ENCODE peak calls at places on chromosomes 11 and 22, in eight cellular contexts. One of them, this sample, is unnamed. For H3K4me1, the result is how much of the 10 kb centered on the place peaks cover.

GRCh38 chr11:71171576-71171975 is 80.8 kb downstream of the SHANK2 start:
- DNase-seq in kidney: peak
- DNase-seq in mucosa of descending colon: no peak
- DNase-seq in colonic mucosa: no peak
- DNase-seq in transverse colon: no peak
- DNase-seq in psoas muscle: no peak
- DNase-seq in Caco-2: no peak
- DNase-seq in heart left ventricle: no peak
- DNase-seq in this sample: no peak

GRCh38 chr22:50307891-50308596 is 598 bp upstream of the PLXNB2 start:
- DNase-seq in heart left ventricle: no peak
- DNase-seq in Caco-2: no peak
- DNase-seq in mucosa of descending colon: peak
- DNase-seq in kidney: peak
- DNase-seq in transverse colon: no peak
- DNase-seq in psoas muscle: peak
- DNase-seq in colonic mucosa: peak
- DNase-seq in this sample: no peak

GRCh38 chr22:20953668-20954500 is 13.2 kb upstream of the AIFM3 start:
- DNase-seq in Caco-2: no peak
- DNase-seq in mucosa of descending colon: peak
- DNase-seq in transverse colon: no peak
- DNase-seq in kidney: no peak
- DNase-seq in colonic mucosa: no peak
- DNase-seq in psoas muscle: no peak
- DNase-seq in heart left ventricle: no peak
- DNase-seq in this sample: no peak

GRCh38 chr11:70524096-70524922 is 126.0 kb downstream of the CTTN start:
- DNase-seq in heart left ventricle: peak
- DNase-seq in transverse colon: no peak
- DNase-seq in Caco-2: no peak
- DNase-seq in psoas muscle: peak
- DNase-seq in mucosa of descending colon: peak
- DNase-seq in colonic mucosa: no peak
- DNase-seq in kidney: peak
- DNase-seq in this sample: no peak

GRCh38 chr22:19765477-19766234 is 5.1 kb downstream of the TBX1 start:
- DNase-seq in Caco-2: no peak
- DNase-seq in colonic mucosa: no peak
- DNase-seq in psoas muscle: no peak
- DNase-seq in heart left ventricle: no peak
- DNase-seq in transverse colon: no peak
- DNase-seq in kidney: no peak
- DNase-seq in mucosa of descending colon: peak
- DNase-seq in this sample: no peak

GRCh38 chr22:27474711-27475547 is 326.6 kb downstream of the MN1 start:
- DNase-seq in heart left ventricle: no peak
- DNase-seq in colonic mucosa: no peak
- DNase-seq in psoas muscle: no peak
- DNase-seq in mucosa of descending colon: no peak
- DNase-seq in Caco-2: peak
- DNase-seq in transverse colon: no peak
- DNase-seq in kidney: no peak
- DNase-seq in this sample: no peak

GRCh38 chr11:720642-721346 is 14.8 kb downstream of the EPS8L2 start:
- DNase-seq in kidney: no peak
- DNase-seq in psoas muscle: no peak
- DNase-seq in transverse colon: peak
- DNase-seq in Caco-2: no peak
- DNase-seq in mucosa of descending colon: peak
- DNase-seq in colonic mucosa: peak
- DNase-seq in heart left ventricle: peak
- DNase-seq in this sample: no peak

GRCh38 chr11:127017482-127017881 is 16.9 kb upstream of the KIRREL3 start:
- DNase-seq in Caco-2: peak
- DNase-seq in kidney: no peak
- DNase-seq in transverse colon: no peak
- DNase-seq in mucosa of descending colon: no peak
- DNase-seq in psoas muscle: no peak
- DNase-seq in heart left ventricle: no peak
- DNase-seq in colonic mucosa: no peak
- DNase-seq in this sample: no peak

GRCh38 chr11:14417975-14418374 is 59.0 kb upstream of the RRAS2 start:
- DNase-seq in kidney: no peak
- DNase-seq in mucosa of descending colon: no peak
- DNase-seq in transverse colon: no peak
- DNase-seq in colonic mucosa: no peak
- DNase-seq in heart left ventricle: no peak
- DNase-seq in Caco-2: no peak
- DNase-seq in psoas muscle: no peak
- DNase-seq in this sample: no peak

GRCh38 chr22:49090853-49091135 is 736.9 kb downstream of the BRD1 start:
- DNase-seq in Caco-2: no peak
- DNase-seq in colonic mucosa: no peak
- DNase-seq in kidney: no peak
- DNase-seq in heart left ventricle: no peak
- DNase-seq in psoas muscle: peak
- DNase-seq in mucosa of descending colon: no peak
- DNase-seq in transverse colon: no peak
- DNase-seq in this sample: no peak

GRCh38 chr22:26428515-26429457 is at the start of gene ASPHD2:
- DNase-seq in mucosa of descending colon: peak
- DNase-seq in colonic mucosa: peak
- DNase-seq in psoas muscle: peak
- DNase-seq in kidney: peak
- DNase-seq in Caco-2: peak
- DNase-seq in transverse colon: peak
- DNase-seq in heart left ventricle: peak
- DNase-seq in this sample: peak

GRCh38 chr11:122367809-122368231 is 251.8 kb upstream of the BLID start:
- DNase-seq in mucosa of descending colon: no peak
- DNase-seq in heart left ventricle: peak
- DNase-seq in transverse colon: no peak
- DNase-seq in Caco-2: peak
- DNase-seq in colonic mucosa: no peak
- DNase-seq in kidney: no peak
- DNase-seq in psoas muscle: no peak
- DNase-seq in this sample: peak

GRCh38 chr11:23704183-23704582 is 792.7 kb upstream of the LUZP2 start:
- DNase-seq in Caco-2: no peak
- DNase-seq in colonic mucosa: no peak
- DNase-seq in psoas muscle: no peak
- DNase-seq in transverse colon: no peak
- DNase-seq in kidney: no peak
- DNase-seq in heart left ventricle: no peak
- DNase-seq in mucosa of descending colon: no peak
- DNase-seq in this sample: no peak

GRCh38 chr11:88666364-88666763 is 328.8 kb upstream of the CTSC start:
- DNase-seq in kidney: no peak
- DNase-seq in Caco-2: no peak
- DNase-seq in mucosa of descending colon: no peak
- DNase-seq in psoas muscle: no peak
- DNase-seq in transverse colon: peak
- DNase-seq in colonic mucosa: peak
- DNase-seq in heart left ventricle: no peak
- DNase-seq in this sample: no peak

GRCh38 chr11:75562836-75563484 is 907 bp downstream of the SERPINH1 start:
- DNase-seq in Caco-2: peak
- DNase-seq in colonic mucosa: no peak
- DNase-seq in heart left ventricle: peak
- DNase-seq in transverse colon: peak
- DNase-seq in psoas muscle: peak
- DNase-seq in kidney: no peak
- DNase-seq in mucosa of descending colon: no peak
- DNase-seq in this sample: no peak

GRCh38 chr11:125902927-125903752 is at the start of gene PUS3:
- DNase-seq in mucosa of descending colon: peak
- DNase-seq in Caco-2: peak
- DNase-seq in transverse colon: peak
- DNase-seq in colonic mucosa: peak
- DNase-seq in kidney: peak
- DNase-seq in psoas muscle: peak
- DNase-seq in heart left ventricle: peak
- DNase-seq in this sample: peak

GRCh38 chr11:63682045-63682915 is 980 bp downstream of the RTN3 start:
- DNase-seq in Caco-2: no peak
- DNase-seq in colonic mucosa: peak
- DNase-seq in psoas muscle: no peak
- DNase-seq in heart left ventricle: no peak
- DNase-seq in kidney: no peak
- DNase-seq in mucosa of descending colon: peak
- DNase-seq in transverse colon: peak
- DNase-seq in this sample: no peak

GRCh38 chr11:85758026-85758425 is 52.9 kb downstream of the SYTL2 start:
- DNase-seq in transverse colon: no peak
- DNase-seq in colonic mucosa: no peak
- DNase-seq in psoas muscle: no peak
- DNase-seq in Caco-2: no peak
- DNase-seq in kidney: no peak
- DNase-seq in mucosa of descending colon: no peak
- DNase-seq in heart left ventricle: no peak
- DNase-seq in this sample: no peak

GRCh38 chr11:15189646-15190365 is 75.1 kb downstream of the INSC start:
- DNase-seq in colonic mucosa: no peak
- DNase-seq in mucosa of descending colon: no peak
- DNase-seq in kidney: no peak
- DNase-seq in transverse colon: no peak
- DNase-seq in heart left ventricle: no peak
- DNase-seq in psoas muscle: no peak
- DNase-seq in Caco-2: no peak
- DNase-seq in this sample: no peak

GRCh38 chr22:44906999-44907644 is 102.7 kb downstream of the PHF21B start:
- DNase-seq in Caco-2: no peak
- DNase-seq in heart left ventricle: no peak
- DNase-seq in psoas muscle: no peak
- DNase-seq in colonic mucosa: no peak
- DNase-seq in kidney: peak
- DNase-seq in mucosa of descending colon: no peak
- DNase-seq in transverse colon: no peak
- DNase-seq in this sample: no peak

GRCh38 chr11:134020598-134020997 is 48.3 kb upstream of the JAM3 start:
- DNase-seq in heart left ventricle: no peak
- DNase-seq in psoas muscle: peak
- DNase-seq in colonic mucosa: no peak
- DNase-seq in Caco-2: no peak
- DNase-seq in transverse colon: no peak
- DNase-seq in kidney: no peak
- DNase-seq in mucosa of descending colon: no peak
- DNase-seq in this sample: no peak

GRCh38 chr11:69977951-69978350 is 100.2 kb upstream of the ANO1 start:
- DNase-seq in Caco-2: no peak
- DNase-seq in colonic mucosa: no peak
- DNase-seq in heart left ventricle: no peak
- DNase-seq in transverse colon: no peak
- DNase-seq in kidney: peak
- DNase-seq in mucosa of descending colon: no peak
- DNase-seq in psoas muscle: no peak
- DNase-seq in this sample: no peak

DNA sequence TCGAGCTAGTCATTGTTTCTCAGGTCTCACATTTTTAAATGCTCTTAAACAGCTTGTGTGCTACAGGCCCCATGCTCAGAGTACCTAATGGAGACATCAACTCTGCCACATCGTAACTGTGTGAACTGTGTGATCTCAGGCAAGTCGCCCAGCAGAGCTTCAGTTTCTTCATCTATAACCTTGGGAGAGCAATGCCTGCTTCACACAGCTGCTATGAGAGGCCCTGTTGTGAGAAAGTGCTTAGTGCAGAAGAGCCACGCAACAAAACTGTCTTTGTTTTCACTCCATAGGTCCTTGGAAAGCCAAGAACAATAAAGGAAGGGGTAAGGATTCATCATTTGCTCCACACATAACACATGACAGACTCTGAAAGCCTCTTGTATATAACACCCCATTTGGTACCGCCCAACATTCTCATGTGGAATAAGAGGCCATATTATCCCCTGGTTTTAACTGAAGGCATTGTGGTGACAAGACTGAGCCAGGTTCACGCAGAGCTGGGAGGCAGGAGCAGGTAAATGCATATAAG is 231.9 kb upstream of the ISX start:
- DNase-seq in kidney: no peak
- DNase-seq in mucosa of descending colon: no peak
- DNase-seq in heart left ventricle: no peak
- DNase-seq in colonic mucosa: no peak
- DNase-seq in psoas muscle: no peak
- DNase-seq in transverse colon: no peak
- DNase-seq in Caco-2: no peak
- DNase-seq in this sample: no peak
- TF ChIP-seq CTCF in kidney: no peak
- TF ChIP-seq CTCF in mucosa of descending colon: no peak
- TF ChIP-seq CTCF in heart left ventricle: no peak
- TF ChIP-seq CTCF in colonic mucosa: no peak
- TF ChIP-seq CTCF in psoas muscle: no peak
- TF ChIP-seq CTCF in transverse colon: no peak
- TF ChIP-seq CTCF in Caco-2: no peak
- TF ChIP-seq CTCF in this sample: no peak

DNA sequence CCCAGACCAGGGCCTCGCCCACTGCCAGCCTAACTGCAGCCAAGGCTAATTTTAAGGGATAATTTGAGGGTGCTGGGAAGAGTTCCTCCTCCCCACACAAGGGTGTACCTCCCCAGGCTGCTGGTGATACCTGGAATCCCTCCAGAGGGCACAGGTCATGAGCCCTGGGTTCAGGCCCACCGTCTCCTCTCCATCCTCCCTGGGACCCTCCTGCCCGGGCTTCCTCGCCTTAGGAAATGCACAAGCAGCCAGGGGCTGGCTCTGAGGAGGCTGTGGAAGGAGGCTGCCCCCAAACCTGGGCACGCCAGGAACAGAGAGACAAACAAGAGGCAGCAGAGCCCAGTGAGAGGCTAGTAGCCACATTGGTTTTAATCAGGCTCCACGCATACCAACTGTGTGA is 16.6 kb upstream of the TSKU start:
- DNase-seq in transverse colon: no peak
- DNase-seq in colonic mucosa: no peak
- DNase-seq in heart left ventricle: no peak
- DNase-seq in mucosa of descending colon: no peak
- DNase-seq in kidney: no peak
- DNase-seq in psoas muscle: no peak
- DNase-seq in Caco-2: no peak
- DNase-seq in this sample: no peak
- H3K4me1 ChIP-seq in transverse colon: half or more
- H3K4me1 ChIP-seq in colonic mucosa: under half
- H3K4me1 ChIP-seq in heart left ventricle: under half
- H3K4me1 ChIP-seq in mucosa of descending colon: under half
- H3K4me1 ChIP-seq in kidney: under half
- H3K4me1 ChIP-seq in psoas muscle: under half
- H3K4me1 ChIP-seq in Caco-2: under half
- H3K4me1 ChIP-seq in this sample: under half

GRCh38 chr11:60251485-60252207 is 8.7 kb upstream of the MS4A4E start:
- DNase-seq in kidney: no peak
- DNase-seq in mucosa of descending colon: no peak
- DNase-seq in Caco-2: peak
- DNase-seq in transverse colon: no peak
- DNase-seq in psoas muscle: no peak
- DNase-seq in heart left ventricle: no peak
- DNase-seq in colonic mucosa: no peak
- DNase-seq in this sample: no peak
- TF ChIP-seq CTCF in kidney: no peak
- TF ChIP-seq CTCF in mucosa of descending colon: no peak
- TF ChIP-seq CTCF in Caco-2: peak
- TF ChIP-seq CTCF in transverse colon: peak
- TF ChIP-seq CTCF in psoas muscle: peak
- TF ChIP-seq CTCF in heart left ventricle: peak
- TF ChIP-seq CTCF in colonic mucosa: peak
- TF ChIP-seq CTCF in this sample: no peak

GRCh38 chr11:120707098-120707497 is 195.6 kb downstream of the GRIK4 start:
- DNase-seq in psoas muscle: no peak
- DNase-seq in Caco-2: no peak
- DNase-seq in colonic mucosa: no peak
- DNase-seq in kidney: no peak
- DNase-seq in mucosa of descending colon: no peak
- DNase-seq in heart left ventricle: no peak
- DNase-seq in transverse colon: no peak
- DNase-seq in this sample: no peak
- H3K4me1 ChIP-seq in psoas muscle: under half
- H3K4me1 ChIP-seq in Caco-2: under half
- H3K4me1 ChIP-seq in colonic mucosa: under half
- H3K4me1 ChIP-seq in kidney: under half
- H3K4me1 ChIP-seq in mucosa of descending colon: under half
- H3K4me1 ChIP-seq in heart left ventricle: under half
- H3K4me1 ChIP-seq in transverse colon: under half
- H3K4me1 ChIP-seq in this sample: under half